ENCODE peak calls at places on chromosomes 1 and 21, in ten cellular contexts. R is hypothalamus, L is EH, B is iris pigment epithelial cell, X is GM20000, U is stromal cell of bone marrow, I is pancreas, E is BE2C, C is uterus, S is left ventricle myocardium superior. P is an unnamed sample.
A peak's percentile ranks its signal among the peaks of the same experiment; 100 is the strongest.

GRCh38 chr1:109531826-109532364 is 7.8 kb upstream of the GPR61 start:
- DNase-seq in R (no peak), L (peak; percentile 25), B (no peak), X (no peak), U (no peak), I (no peak), E (no peak), C (no peak), S (no peak), P (no peak)

GRCh38 chr1:44012941-44013609 is 18.2 kb downstream of the SLC6A9 start:
- DNase-seq in R (no peak), L (no peak), B (no peak), X (no peak), U (no peak), I (no peak), E (no peak), C (no peak), S (no peak), P (no peak)

GRCh38 chr1:205798577-205798976 is 14.4 kb downstream of the SLC41A1 start:
- DNase-seq in R (no peak), L (no peak), B (no peak), X (no peak), U (no peak), I (no peak), E (no peak), C (no peak), S (no peak), P (no peak)

GRCh38 chr1:209500993-209501392 is 82.5 kb upstream of the CAMK1G start:
- DNase-seq in R (no peak), L (no peak), B (no peak), X (no peak), U (no peak), I (no peak), E (no peak), C (no peak), S (no peak), P (no peak)

GRCh38 chr1:17287377-17287776 is 20.6 kb upstream of the PADI4 start:
- DNase-seq in R (no peak), L (peak; percentile 94), B (peak; percentile 87), X (no peak), U (peak; percentile 75), I (no peak), E (no peak), C (no peak), S (no peak), P (no peak)

GRCh38 chr21:45351526-45352275 is 53.3 kb upstream of the COL18A1 start:
- DNase-seq in R (no peak), L (no peak), B (no peak), X (no peak), U (no peak), I (no peak), E (no peak), C (no peak), S (no peak), P (no peak)

GRCh38 chr1:215201301-215201700 is 118.8 kb downstream of the KCNK2 start:
- DNase-seq in R (no peak), L (no peak), B (no peak), X (no peak), U (no peak), I (no peak), E (no peak), C (no peak), S (no peak), P (no peak)

GRCh38 chr21:25243809-25244208 is 363.5 kb downstream of the MRPL39 start:
- DNase-seq in R (no peak), L (no peak), B (no peak), X (no peak), U (no peak), I (no peak), E (no peak), C (no peak), S (no peak), P (no peak)

GRCh38 chr1:206411321-206411720 is 59.0 kb upstream of the IKBKE start:
- DNase-seq in R (no peak), L (no peak), B (no peak), X (no peak), U (no peak), I (no peak), E (peak; percentile 13), C (no peak), S (no peak), P (no peak)

GRCh38 chr1:17274186-17275170 is 25.6 kb downstream of the PADI3 start:
- DNase-seq in R (no peak), L (peak; percentile 66), B (peak; percentile 52), X (peak; percentile 64), U (no peak), I (peak; percentile 76), E (peak; percentile 48), C (no peak), S (peak; percentile 51), P (peak; percentile 11)

GRCh38 chr1:24107462-24108225 is 4.3 kb downstream of the MYOM3 start:
- DNase-seq in R (no peak), L (peak; percentile 58), B (peak; percentile 71), X (no peak), U (no peak), I (peak; percentile 48), E (no peak), C (no peak), S (no peak), P (no peak)

GRCh38 chr21:34536820-34537219 is 24.8 kb upstream of the KCNE1 start:
- DNase-seq in R (no peak), L (peak; percentile 84), B (peak; percentile 65), X (no peak), U (no peak), I (no peak), E (no peak), C (no peak), S (no peak), P (no peak)

GRCh38 chr1:9058465-9058864 is 11.0 kb downstream of the SLC2A5 start:
- DNase-seq in R (no peak), L (peak; percentile 40), B (no peak), X (no peak), U (no peak), I (no peak), E (no peak), C (no peak), S (no peak), P (no peak)

GRCh38 chr21:43597052-43597451 is 62.2 kb downstream of the HSF2BP start:
- DNase-seq in R (no peak), L (peak; percentile 85), B (peak; percentile 88), X (no peak), U (no peak), I (no peak), E (peak; percentile 54), C (no peak), S (no peak), P (no peak)

GRCh38 chr1:185813401-185813979 is 79.3 kb downstream of the HMCN1 start:
- DNase-seq in R (no peak), L (peak; percentile 72), B (peak; percentile 68), X (peak; percentile 4), U (peak; percentile 46), I (no peak), E (peak; percentile 25), C (no peak), S (no peak), P (no peak)

GRCh38 chr1:12127206-12127810 is 39.5 kb upstream of the TNFRSF1B start:
- DNase-seq in R (no peak), L (no peak), B (no peak), X (no peak), U (no peak), I (no peak), E (no peak), C (no peak), S (no peak), P (no peak)

GRCh38 chr1:109396971-109397370 is 747 bp downstream of the SORT1 start:
- DNase-seq in R (no peak), L (no peak), B (no peak), X (no peak), U (no peak), I (no peak), E (no peak), C (no peak), S (no peak), P (no peak)

GRCh38 chr1:22380024-22380785 is 71.4 kb upstream of the ZBTB40 start:
- DNase-seq in R (no peak), L (peak; percentile 87), B (peak; percentile 19), X (no peak), U (peak; percentile 19), I (no peak), E (no peak), C (no peak), S (no peak), P (no peak)

GRCh38 chr1:156079762-156080597 is 2.3 kb downstream of the MEX3A start:
- DNase-seq in R (no peak), L (no peak), B (no peak), X (no peak), U (no peak), I (no peak), E (no peak), C (no peak), S (no peak), P (no peak)

GRCh38 chr1:78005755-78006154 is 1.0 kb downstream of the DNAJB4 start:
- DNase-seq in R (no peak), L (peak; percentile 94), B (peak; percentile 91), X (no peak), U (peak; percentile 83), I (no peak), E (no peak), C (no peak), S (no peak), P (no peak)

GRCh38 chr1:178126790-178127189 is 32.9 kb downstream of the RASAL2 start:
- DNase-seq in R (no peak), L (peak; percentile 85), B (peak; percentile 97), X (no peak), U (peak; percentile 95), I (no peak), E (no peak), C (no peak), S (no peak), P (no peak)

GRCh38 chr1:63317007-63317813 is 5.2 kb upstream of the FOXD3 start:
- DNase-seq in R (no peak), L (peak; percentile 58), B (peak; percentile 47), X (peak; percentile 91), U (peak; percentile 4), I (peak; percentile 90), E (no peak), C (no peak), S (peak; percentile 68), P (no peak)

GRCh38 chr1:201917362-201918033 is 28.8 kb downstream of the SHISA4 start:
- DNase-seq in R (no peak), L (peak; percentile 96), B (peak; percentile 91), X (no peak), U (peak; percentile 93), I (peak; percentile 13), E (no peak), C (peak; percentile 54), S (no peak), P (no peak)

GRCh38 chr1:31573261-31573660 is 3.1 kb upstream of the TINAGL1 start:
- DNase-seq in R (no peak), L (no peak), B (no peak), X (no peak), U (no peak), I (no peak), E (no peak), C (no peak), S (no peak), P (no peak)

GRCh38 chr1:31523012-31523411 is 53.3 kb upstream of the TINAGL1 start:
- DNase-seq in R (no peak), L (no peak), B (peak; percentile 14), X (no peak), U (no peak), I (no peak), E (no peak), C (no peak), S (no peak), P (no peak)

GRCh38 chr1:227357229-227358078 is 39.2 kb upstream of the CDC42BPA start:
- DNase-seq in R (no peak), L (peak; percentile 96), B (peak; percentile 88), X (no peak), U (peak; percentile 72), I (no peak), E (peak; percentile 78), C (peak; percentile 36), S (peak; percentile 65), P (no peak)

GRCh38 chr1:228278432-228278941 is 70.6 kb downstream of the OBSCN start:
- DNase-seq in R (no peak), L (no peak), B (no peak), X (no peak), U (no peak), I (peak; percentile 54), E (peak; percentile 10), C (no peak), S (no peak), P (no peak)

GRCh38 chr21:28118570-28118969 is 874.1 kb downstream of the LTN1 start:
- DNase-seq in R (no peak), L (no peak), B (no peak), X (no peak), U (no peak), I (no peak), E (no peak), C (no peak), S (no peak), P (no peak)

P was measured in GM12878.